ENCODE peak calls at places on chromosomes 12 and 14, in eight cellular contexts. A is hippocampal formation; K is GM04503; U is heart left ventricle; T is fibroblast of the conjunctiva; Q is head of caudate nucleus; F is activated T-cell treated with anti-CD3 and anti-CD28 coated beads, Interleukin-2, amount 50 U/mL, for 1 hour; Z is Right ventricle myocardium superior. J is an unnamed sample.

GRCh38 chr12:76696186-76696585 is 67.7 kb upstream of the ZDHHC17 start:
- DNase-seq in A (no peak), K (no peak), U (no peak), T (no peak), Q (no peak), F (no peak), Z (no peak), J (no peak)

GRCh38 chr12:109047081-109047805 is 5.1 kb upstream of the USP30 start:
- DNase-seq in A (no peak), K (no peak), U (no peak), T (no peak), Q (no peak), F (no peak), Z (no peak), J (no peak)

GRCh38 chr14:46063872-46064271 is 587.7 kb downstream of the RPL10L start:
- DNase-seq in A (no peak), K (no peak), U (no peak), T (no peak), Q (no peak), F (no peak), Z (no peak), J (no peak)

GRCh38 chr12:31585271-31585670 is 5.7 kb downstream of the DENND5B start:
- DNase-seq in A (no peak), K (no peak), U (no peak), T (no peak), Q (no peak), F (no peak), Z (no peak), J (no peak)

GRCh38 chr12:110531741-110532333 is 29.7 kb downstream of the RAD9B start:
- DNase-seq in A (no peak), K (no peak), U (no peak), T (no peak), Q (no peak), F (no peak), Z (no peak), J (no peak)

GRCh38 chr12:105936496-105936895 is 202.3 kb downstream of the NUAK1 start:
- DNase-seq in A (no peak), K (no peak), U (no peak), T (no peak), Q (no peak), F (no peak), Z (no peak), J (no peak)

GRCh38 chr12:50536831-50537537 is 32.2 kb downstream of the DIP2B start:
- DNase-seq in A (no peak), K (no peak), U (no peak), T (no peak), Q (no peak), F (no peak), Z (no peak), J (no peak)

GRCh38 chr14:93734086-93734822 is 54.0 kb downstream of the PRIMA1 start:
- DNase-seq in A (no peak), K (no peak), U (no peak), T (no peak), Q (peak), F (no peak), Z (no peak), J (no peak)

GRCh38 chr14:90627478-90627877 is 188.8 kb downstream of the TTC7B start:
- DNase-seq in A (no peak), K (no peak), U (no peak), T (no peak), Q (no peak), F (no peak), Z (no peak), J (no peak)

GRCh38 chr14:100486025-100486828 is 101.0 kb downstream of the BEGAIN start:
- DNase-seq in A (peak), K (peak), U (peak), T (peak), Q (no peak), F (peak), Z (peak), J (peak)

GRCh38 chr12:78293039-78293686 is 462.5 kb downstream of the NAV3 start:
- DNase-seq in A (no peak), K (peak), U (no peak), T (peak), Q (no peak), F (no peak), Z (no peak), J (no peak)

GRCh38 chr14:37598085-37598972 is 2.9 kb downstream of the TTC6 start:
- DNase-seq in A (no peak), K (no peak), U (no peak), T (no peak), Q (no peak), F (no peak), Z (no peak), J (no peak)

GRCh38 chr14:35292051-35292769 is at the start of gene PSMA6:
- DNase-seq in A (peak), K (peak), U (peak), T (peak), Q (peak), F (peak), Z (peak), J (peak)

GRCh38 chr12:111178194-111179081 is 190.5 kb downstream of the PHETA1 start:
- DNase-seq in A (no peak), K (no peak), U (no peak), T (no peak), Q (no peak), F (no peak), Z (no peak), J (no peak)

GRCh38 chr14:22614240-22614799 is 16.2 kb downstream of the ABHD4 start:
- DNase-seq in A (no peak), K (peak), U (no peak), T (peak), Q (no peak), F (no peak), Z (no peak), J (peak)

GRCh38 chr14:74062809-74063150 is 21.5 kb downstream of the ALDH6A1 start:
- DNase-seq in A (no peak), K (no peak), U (no peak), T (no peak), Q (no peak), F (no peak), Z (no peak), J (no peak)

GRCh38 chr12:32107376-32108267 is 975 bp downstream of the BICD1 start:
- DNase-seq in A (no peak), K (no peak), U (no peak), T (no peak), Q (peak), F (peak), Z (no peak), J (peak)

GRCh38 chr14:52267501-52268190 is at the start of gene PTGDR:
- DNase-seq in A (no peak), K (no peak), U (peak), T (no peak), Q (peak), F (peak), Z (peak), J (no peak)

GRCh38 chr14:77761205-77761931 is 412 bp upstream of the SNW1 start:
- DNase-seq in A (peak), K (peak), U (peak), T (peak), Q (peak), F (no peak), Z (no peak), J (peak)

GRCh38 chr12:28313631-28314030 is 123.4 kb downstream of the CCDC91 start:
- DNase-seq in A (no peak), K (peak), U (peak), T (no peak), Q (no peak), F (no peak), Z (no peak), J (no peak)

GRCh38 chr12:50614167-50614762 is 109.5 kb downstream of the DIP2B start:
- DNase-seq in A (no peak), K (no peak), U (no peak), T (no peak), Q (no peak), F (no peak), Z (no peak), J (no peak)

GRCh38 chr14:101365329-101366158 is 195.8 kb upstream of the DIO3 start:
- DNase-seq in A (no peak), K (no peak), U (no peak), T (no peak), Q (no peak), F (no peak), Z (no peak), J (no peak)

GRCh38 chr12:14901228-14901562 is 15.5 kb upstream of the MGP start:
- DNase-seq in A (no peak), K (no peak), U (peak), T (no peak), Q (no peak), F (no peak), Z (peak), J (no peak)

GRCh38 chr12:25250744-25251730 is at the start of gene KRAS:
- DNase-seq in A (peak), K (peak), U (peak), T (peak), Q (peak), F (peak), Z (peak), J (peak)

GRCh38 chr12:132761032-132761910 is at the start of gene ANKLE2:
- DNase-seq in A (no peak), K (peak), U (peak), T (peak), Q (no peak), F (peak), Z (peak), J (peak)

GRCh38 chr14:104135904-104136471 is 2.4 kb upstream of the KIF26A start:
- DNase-seq in A (no peak), K (no peak), U (peak), T (no peak), Q (no peak), F (no peak), Z (peak), J (no peak)

GRCh38 chr14:77032483-77032853 is 4.0 kb upstream of the IRF2BPL start:
- DNase-seq in A (no peak), K (no peak), U (no peak), T (no peak), Q (no peak), F (no peak), Z (no peak), J (no peak)

GRCh38 chr14:30355431-30355913 is 203.5 kb upstream of the G2E3 start:
- DNase-seq in A (no peak), K (no peak), U (no peak), T (no peak), Q (no peak), F (no peak), Z (no peak), J (no peak)